ENCODE peak calls at places on chromosomes 1 and 21, in eight cellular contexts. X is fibroblast of mammary gland, G is BJ, P is heart left ventricle, S is mesothelial cell of epicardium, O is stomach, C is PC-9, E is GM10248. A is an unnamed sample.

GRCh38 chr1:243851129-243851756 is 1.2 kb upstream of the AKT3 start:
- DNase-seq in C (no peak), O (no peak), S (no peak), G (no peak), X (no peak), E (no peak), P (no peak), A (no peak)

GRCh38 chr1:155061381-155062150 is 2.0 kb upstream of the EFNA4 start:
- DNase-seq in S (peak), O (peak), E (peak), P (peak), C (peak), G (no peak), X (peak), A (peak)

GRCh38 chr21:14918542-14918941 is 146.3 kb downstream of the NRIP1 start:
- DNase-seq in P (no peak), X (no peak), O (no peak), C (no peak), G (no peak), E (no peak), S (no peak), A (no peak)

GRCh38 chr1:12097321-12097720 is 34.2 kb downstream of the TNFRSF8 start:
- DNase-seq in O (no peak), S (no peak), G (no peak), E (no peak), X (no peak), P (no peak), C (no peak), A (no peak)

GRCh38 chr1:162765788-162766187 is 24.7 kb upstream of the HSD17B7 start:
- DNase-seq in E (no peak), C (no peak), G (no peak), S (no peak), P (no peak), O (no peak), X (no peak), A (no peak)

GRCh38 chr1:206850401-206850800 is 15.0 kb upstream of the IL20 start:
- DNase-seq in X (no peak), P (no peak), G (no peak), E (no peak), C (no peak), S (no peak), O (no peak), A (no peak)

GRCh38 chr1:230284891-230285290 is 141.2 kb downstream of the PGBD5 start:
- DNase-seq in C (no peak), O (no peak), G (no peak), S (no peak), E (no peak), X (no peak), P (no peak), A (no peak)

GRCh38 chr1:160837558-160838205 is 25.0 kb downstream of the CD244 start:
- DNase-seq in P (peak), S (no peak), E (peak), C (peak), X (no peak), O (peak), G (no peak), A (no peak)

GRCh38 chr1:182309631-182310351 is 81.8 kb downstream of the GLUL start:
- DNase-seq in C (no peak), S (no peak), O (no peak), P (no peak), X (peak), G (no peak), E (no peak), A (no peak)

GRCh38 chr1:22777658-22778057 is 67.0 kb downstream of the EPHB2 start:
- DNase-seq in G (no peak), P (no peak), C (no peak), S (no peak), E (no peak), X (no peak), O (no peak), A (no peak)

GRCh38 chr1:65224681-65225091 is 76.7 kb downstream of the AK4 start:
- DNase-seq in C (no peak), G (no peak), P (no peak), X (no peak), S (no peak), E (no peak), O (no peak), A (no peak)

GRCh38 chr1:180563013-180563827 is 4.5 kb downstream of the OVAAL start:
- DNase-seq in X (peak), E (no peak), G (no peak), S (no peak), O (no peak), C (no peak), P (peak), A (no peak)

GRCh38 chr1:164770149-164770529 is 211.2 kb downstream of the PBX1 start:
- DNase-seq in E (no peak), S (no peak), O (no peak), P (no peak), G (no peak), X (no peak), C (no peak), A (no peak)

GRCh38 chr1:15153184-15153841 is at the start of gene TMEM51:
- DNase-seq in C (peak), O (peak), E (peak), S (peak), P (peak), X (peak), G (no peak), A (peak)

GRCh38 chr21:39348355-39349210 is at the start of gene HMGN1:
- DNase-seq in P (peak), E (peak), C (peak), G (no peak), X (peak), O (peak), S (peak), A (peak)

GRCh38 chr1:91564888-91565700 is 64.4 kb downstream of the CDC7 start:
- DNase-seq in C (no peak), O (no peak), X (peak), S (no peak), G (peak), E (no peak), P (no peak), A (no peak)

GRCh38 chr1:46812065-46812750 is 13.4 kb downstream of the CYP4B1 start:
- DNase-seq in P (peak), G (no peak), X (no peak), E (no peak), C (no peak), O (no peak), S (no peak), A (no peak)

GRCh38 chr1:119327066-119327435 is 41.5 kb upstream of the HAO2 start:
- DNase-seq in G (no peak), E (no peak), S (no peak), O (no peak), C (no peak), P (no peak), X (no peak), A (no peak)

GRCh38 chr1:29354511-29355098 is 118.3 kb downstream of the PTPRU start:
- DNase-seq in S (no peak), O (no peak), G (no peak), C (no peak), E (no peak), P (no peak), X (no peak), A (no peak)

GRCh38 chr1:159653201-159653600 is 61.2 kb downstream of the CRP start:
- DNase-seq in O (no peak), E (no peak), C (no peak), X (peak), P (no peak), G (peak), S (no peak), A (no peak)

GRCh38 chr1:214236477-214236876 is 44.5 kb upstream of the SMYD2 start:
- DNase-seq in E (no peak), X (no peak), O (no peak), S (no peak), G (no peak), C (no peak), P (no peak), A (no peak)

GRCh38 chr1:160641323-160642280 is 5.2 kb downstream of the SLAMF1 start:
- DNase-seq in S (no peak), E (no peak), G (no peak), O (no peak), C (no peak), X (no peak), P (no peak), A (no peak)

GRCh38 chr1:236242568-236242967 is 39.2 kb downstream of the ERO1B start:
- DNase-seq in X (no peak), S (no peak), C (no peak), P (no peak), E (no peak), G (no peak), O (no peak), A (no peak)

GRCh38 chr21:25903599-25903998 is 168.8 kb downstream of the GABPA start:
- DNase-seq in X (no peak), G (no peak), E (no peak), O (no peak), S (no peak), P (no peak), C (no peak), A (no peak)

GRCh38 chr1:56563568-56563967 is 15.8 kb downstream of the PLPP3 start:
- DNase-seq in P (no peak), X (no peak), G (no peak), S (no peak), O (no peak), E (no peak), C (no peak), A (no peak)

GRCh38 chr1:225809842-225810578 is at the start of gene EPHX1:
- DNase-seq in X (peak), C (peak), G (peak), P (peak), E (peak), S (peak), O (peak), A (peak)

GRCh38 chr1:156119503-156120209 is 5.1 kb downstream of the LMNA start:
- DNase-seq in C (no peak), S (no peak), E (no peak), P (peak), X (peak), O (no peak), G (no peak), A (no peak)

GRCh38 chr1:205066221-205066818 is 17.9 kb downstream of the TMEM81 start:
- DNase-seq in O (no peak), P (no peak), X (no peak), G (no peak), C (no peak), S (no peak), E (no peak), A (no peak)

GRCh38 chr1:17419626-17420328 is 19.7 kb downstream of the RCC2 start:
- DNase-seq in X (peak), O (peak), C (no peak), P (peak), E (peak), S (peak), G (no peak), A (peak)

GRCh38 chr1:25814688-25815087 is 5.1 kb upstream of the MTFR1L start:
- DNase-seq in P (no peak), E (no peak), S (no peak), O (no peak), C (no peak), G (no peak), X (no peak), A (no peak)
- TF ChIP-seq CTCF in P (no peak), E (no peak), S (no peak), O (no peak), C (no peak), G (no peak), X (no peak), A (no peak)

GRCh38 chr1:9328201-9328600 is 35.5 kb downstream of the SPSB1 start:
- DNase-seq in S (no peak), G (no peak), O (no peak), X (no peak), E (no peak), C (no peak), P (no peak), A (no peak)
- TF ChIP-seq CTCF in S (no peak), G (no peak), O (no peak), X (no peak), E (no peak), C (no peak), P (no peak), A (no peak)

DNA sequence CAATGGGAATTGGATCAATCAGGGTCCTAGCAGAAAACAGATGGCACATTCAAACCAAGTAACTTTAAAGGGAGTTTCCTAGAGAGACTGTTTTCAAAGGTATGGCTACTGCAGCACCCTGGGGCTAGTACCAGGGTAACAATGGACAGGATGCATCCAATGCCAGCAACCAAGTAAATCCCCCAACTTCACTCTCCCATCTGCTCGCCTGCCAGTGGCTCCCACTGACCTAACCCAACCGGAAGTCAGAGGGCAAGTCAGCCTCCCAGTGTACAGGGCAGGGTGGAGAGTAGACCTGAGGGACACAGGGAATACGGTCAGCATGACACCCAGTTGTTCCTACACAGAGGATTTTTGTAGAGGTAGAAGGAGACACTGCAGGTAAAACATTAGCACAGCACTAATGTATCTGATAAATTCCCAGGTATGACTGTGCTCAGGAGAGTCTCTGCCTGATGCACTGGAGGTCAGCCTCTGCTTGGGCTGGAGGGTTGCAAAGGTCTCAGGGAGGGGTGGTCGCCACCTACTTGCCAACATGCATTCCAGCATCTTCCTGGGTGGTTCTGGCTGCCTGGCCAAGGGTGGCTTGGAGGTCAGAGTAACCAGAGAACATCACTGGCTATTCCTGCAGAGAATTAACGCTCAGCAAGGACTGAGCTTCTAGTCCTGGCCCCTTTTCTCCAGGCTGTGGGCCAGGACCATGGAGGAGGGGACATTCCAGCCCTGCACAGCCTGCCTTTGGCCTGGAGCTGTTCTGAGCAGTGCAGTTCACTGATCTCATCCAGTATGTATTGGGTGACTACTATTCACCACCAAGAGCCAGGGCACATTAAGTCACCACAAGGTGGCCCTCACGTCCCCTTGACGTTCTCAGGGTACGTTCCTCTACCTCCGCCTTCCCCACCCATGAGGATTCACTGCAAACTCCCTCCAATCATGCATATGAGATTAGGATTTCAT is 5.1 kb upstream of the GJA4 start:
- DNase-seq in S (no peak), G (no peak), X (peak), O (no peak), C (peak), P (no peak), E (no peak), A (no peak)
- TF ChIP-seq CTCF in S (no peak), G (no peak), X (peak), O (no peak), C (peak), P (peak), E (peak), A (peak)

GRCh38 chr1:33111965-33112364 is 31.0 kb downstream of the AZIN2 start:
- DNase-seq in P (no peak), X (peak), C (no peak), O (no peak), S (no peak), E (no peak), G (no peak), A (no peak)
- TF ChIP-seq CTCF in P (peak), X (peak), C (peak), O (no peak), S (no peak), E (peak), G (peak), A (peak)

GRCh38 chr1:152015766-152016165 is 21.0 kb downstream of the S100A11 start:
- DNase-seq in S (no peak), O (no peak), E (no peak), P (no peak), G (no peak), C (no peak), X (no peak), A (no peak)

GRCh38 chr1:152022521-152022920 is 14.3 kb downstream of the S100A11 start:
- DNase-seq in O (no peak), E (no peak), S (no peak), G (no peak), X (no peak), P (no peak), C (no peak), A (no peak)

GRCh38 chr1:152014943-152015342 is 21.3 kb upstream of the S100A10 start:
- DNase-seq in E (no peak), G (no peak), P (no peak), O (no peak), X (no peak), S (no peak), C (no peak), A (no peak)

GRCh38 chr1:152021557-152021956 is 15.2 kb downstream of the S100A11 start:
- DNase-seq in O (no peak), C (no peak), G (no peak), S (no peak), P (no peak), X (no peak), E (no peak), A (no peak)

GRCh38 chr1:152018537-152018936 is 18.3 kb downstream of the S100A11 start:
- DNase-seq in E (no peak), P (no peak), S (no peak), O (no peak), C (no peak), G (no peak), X (peak), A (no peak)
- TF ChIP-seq CTCF in E (no peak), P (peak), S (no peak), O (no peak), C (peak), G (peak), X (peak), A (peak)

GRCh38 chr1:171313319-171313834 is 606 bp upstream of the FMO4 start:
- DNase-seq in P (no peak), G (no peak), C (no peak), O (no peak), E (no peak), S (no peak), X (no peak), A (no peak)
- TF ChIP-seq CTCF in P (no peak), G (no peak), C (no peak), O (no peak), E (no peak), S (no peak), X (no peak), A (no peak)

GRCh38 chr1:210024996-210025395 is 87.0 kb downstream of the SYT14 start:
- DNase-seq in E (no peak), S (no peak), G (no peak), C (no peak), X (no peak), O (no peak), P (no peak), A (no peak)
- TF ChIP-seq CTCF in E (no peak), S (no peak), G (no peak), C (no peak), X (peak), O (no peak), P (no peak), A (no peak)

GRCh38 chr1:168360151-168360550 is 79.5 kb downstream of the TBX19 start:
- DNase-seq in C (no peak), X (peak), S (no peak), G (no peak), O (no peak), P (no peak), E (no peak), A (no peak)

GRCh38 chr1:168365719-168366474 is 85.2 kb downstream of the TBX19 start:
- DNase-seq in X (no peak), C (no peak), G (no peak), P (no peak), S (no peak), E (no peak), O (no peak), A (no peak)

GRCh38 chr1:168360622-168361021 is 79.9 kb downstream of the TBX19 start:
- DNase-seq in G (no peak), C (no peak), X (no peak), S (no peak), E (no peak), O (no peak), P (no peak), A (no peak)

GRCh38 chr1:168362991-168363390 is 82.3 kb downstream of the TBX19 start:
- DNase-seq in E (no peak), S (no peak), X (no peak), P (no peak), G (no peak), C (no peak), O (no peak), A (no peak)

GRCh38 chr1:168361252-168361651 is 80.6 kb downstream of the TBX19 start:
- DNase-seq in C (no peak), E (no peak), S (no peak), P (no peak), X (no peak), G (no peak), O (no peak), A (no peak)
- TF ChIP-seq CTCF in C (no peak), E (no peak), S (no peak), P (no peak), X (no peak), G (no peak), O (no peak), A (no peak)

DNA sequence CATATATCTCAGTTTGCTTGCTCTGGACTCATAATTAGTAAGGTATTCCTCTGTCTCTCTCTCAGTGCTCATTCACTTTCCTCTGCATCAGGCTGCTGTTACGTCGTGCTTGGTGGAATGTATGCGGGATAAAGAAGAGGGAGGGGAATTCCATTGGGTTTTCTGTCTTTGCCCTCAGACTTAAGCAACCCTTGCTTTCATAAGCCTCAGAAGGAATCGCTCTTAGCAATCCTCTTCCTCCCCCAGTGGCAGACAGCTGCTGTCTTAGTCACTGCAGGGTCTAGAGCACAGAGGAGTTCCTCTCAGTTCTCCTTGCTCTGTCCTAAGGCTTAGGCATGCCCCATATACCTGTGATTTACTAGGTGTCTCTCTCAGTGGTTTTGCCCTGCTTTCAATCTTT is 19.1 kb upstream of the NTMT2 start:
- DNase-seq in P (no peak), G (peak), S (no peak), C (no peak), O (no peak), E (peak), X (peak), A (no peak)
- TF ChIP-seq CTCF in P (no peak), G (peak), S (no peak), C (no peak), O (no peak), E (no peak), X (peak), A (no peak)

DNA sequence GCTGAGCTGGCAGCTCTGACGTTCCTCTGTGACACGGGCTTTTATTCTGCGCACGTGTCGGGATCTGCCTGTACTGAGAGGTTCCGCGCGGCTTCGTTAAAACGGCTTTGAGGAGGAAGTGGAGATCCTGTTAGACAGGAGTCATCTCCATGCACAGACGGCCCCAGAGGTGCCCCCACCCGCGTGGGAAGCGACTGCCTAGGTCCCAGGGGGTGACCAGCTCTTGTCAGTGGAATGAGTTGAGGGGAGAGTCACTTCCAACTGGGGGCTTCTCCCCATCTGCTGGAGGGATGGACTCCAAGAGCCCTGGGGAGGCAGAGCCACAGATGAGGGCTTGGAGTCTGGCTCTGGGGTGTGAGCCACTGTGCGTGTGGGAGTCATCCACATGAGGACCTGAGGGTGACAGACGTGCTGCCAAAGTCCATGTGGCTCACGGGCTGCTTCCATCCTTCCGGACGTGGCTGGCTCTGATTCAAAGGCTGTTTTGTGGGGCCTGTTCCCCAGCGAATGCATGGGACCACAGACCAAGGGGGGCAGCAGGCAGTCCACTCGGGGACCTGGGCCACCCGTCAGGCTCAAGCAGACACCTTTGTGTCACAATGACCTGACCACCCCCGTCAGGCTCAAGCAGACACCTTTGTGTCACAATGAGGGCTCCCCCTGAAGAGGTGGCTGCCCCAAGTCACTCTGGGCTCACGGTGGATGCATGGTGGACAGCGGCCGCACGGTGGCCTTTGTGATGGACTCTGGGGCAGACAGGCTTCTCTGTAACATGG is 26.8 kb downstream of the PTTG1IP start:
- DNase-seq in G (no peak), P (no peak), E (peak), O (peak), C (no peak), X (peak), S (no peak), A (no peak)
- TF ChIP-seq CTCF in G (no peak), P (no peak), E (no peak), O (no peak), C (no peak), X (no peak), S (no peak), A (no peak)